ENCODE peak calls at places on chromosomes 13 and 19, in seven cellular contexts. P is thoracic aorta, T is neural crest cell, K is foreskin fibroblast, Q is NCI-H345, F is brain microvascular endothelial cell, S is midbrain. I is an unnamed sample.

GRCh38 chr19:34503546-34504272 is 22.2 kb downstream of the WTIP start:
- DNase-seq in P (no peak), T (no peak), K (no peak), Q (no peak), F (no peak), S (no peak), I (no peak)

GRCh38 chr13:109372666-109373065 is 413.7 kb downstream of the IRS2 start:
- DNase-seq in P (no peak), T (no peak), K (no peak), Q (no peak), F (no peak), S (no peak), I (no peak)

GRCh38 chr13:99991013-99991805 is 9.6 kb downstream of the ZIC2 start:
- DNase-seq in P (no peak), T (no peak), K (no peak), Q (no peak), F (no peak), S (no peak), I (no peak)

GRCh38 chr13:23384111-23384510 is 49.4 kb downstream of the SACS start:
- DNase-seq in P (no peak), T (no peak), K (peak), Q (no peak), F (peak), S (no peak), I (no peak)

GRCh38 chr19:57559404-57560025 is at the start of gene ZNF550:
- DNase-seq in P (peak), T (peak), K (peak), Q (peak), F (peak), S (peak), I (peak)

GRCh38 chr19:39502640-39503417 is 4.1 kb downstream of the DLL3 start:
- DNase-seq in P (no peak), T (peak), K (peak), Q (no peak), F (no peak), S (peak), I (no peak)

GRCh38 chr19:51719251-51719901 is 4.4 kb downstream of the HAS1 start:
- DNase-seq in P (no peak), T (no peak), K (no peak), Q (no peak), F (no peak), S (no peak), I (no peak)

GRCh38 chr13:43558942-43559341 is 227.8 kb downstream of the ENOX1 start:
- DNase-seq in P (no peak), T (no peak), K (no peak), Q (no peak), F (no peak), S (no peak), I (no peak)

GRCh38 chr19:734716-735115 is 16.2 kb upstream of the MISP start:
- DNase-seq in P (no peak), T (no peak), K (no peak), Q (no peak), F (no peak), S (no peak), I (no peak)

GRCh38 chr19:42440357-42441046 is 2.2 kb downstream of the CXCL17 start:
- DNase-seq in P (no peak), T (peak), K (peak), Q (peak), F (peak), S (peak), I (peak)

GRCh38 chr19:33403221-33403972 is 29.9 kb downstream of the CEBPG start:
- DNase-seq in P (no peak), T (no peak), K (no peak), Q (no peak), F (no peak), S (no peak), I (no peak)

GRCh38 chr13:30154531-30154930 is 152.8 kb downstream of the KATNAL1 start:
- DNase-seq in P (no peak), T (no peak), K (no peak), Q (no peak), F (no peak), S (no peak), I (no peak)

I was measured in tibial nerve.